ENCODE peak calls at places on chromosomes 1 and 21, in six cellular contexts. G, D, K, V, W and N are unnamed samples.
A peak's percentile ranks its signal among the peaks of the same experiment; 100 is the strongest.

GRCh38 chr1:173206816-173207595 is at the start of gene TNFSF4:
- DNase-seq in W (no peak), V (no peak), G (peak; percentile 67), D (no peak), K (peak; percentile 43), N (no peak)

GRCh38 chr1:204780682-204781081 is 90.0 kb upstream of the NFASC start:
- DNase-seq in W (no peak), V (no peak), K (no peak), G (no peak), D (no peak), N (no peak)

GRCh38 chr1:44819257-44819593 is 10.9 kb downstream of the BTBD19 start:
- DNase-seq in G (no peak), V (no peak), K (no peak), D (no peak), W (peak; percentile 41), N (no peak)

GRCh38 chr1:199780948-199781347 is 246.6 kb upstream of the NR5A2 start:
- DNase-seq in G (peak; percentile 18), D (no peak), W (peak; percentile 38), K (no peak), V (no peak), N (peak; percentile 18)

GRCh38 chr21:43609501-43610340 is 49.6 kb downstream of the HSF2BP start:
- DNase-seq in G (peak; percentile 91), V (no peak), W (peak; percentile 95), D (no peak), K (no peak), N (peak; percentile 83)

GRCh38 chr1:234602334-234603220 is 7.4 kb downstream of the IRF2BP2 start:
- DNase-seq in K (no peak), V (no peak), G (peak; percentile 95), D (peak; percentile 81), W (peak; percentile 93), N (peak; percentile 83)

GRCh38 chr1:246492611-246493245 is 14.4 kb downstream of the SMYD3 start:
- DNase-seq in G (peak; percentile 86), D (peak; percentile 65), K (no peak), V (peak; percentile 76), W (peak; percentile 78), N (peak; percentile 63)

GRCh38 chr21:33948096-33948950 is 32.7 kb upstream of the ATP5PO start:
- DNase-seq in V (peak; percentile 66), D (peak; percentile 53), K (peak; percentile 77), G (peak; percentile 18), W (peak; percentile 75), N (no peak)

GRCh38 chr1:41795205-41795762 is 123.4 kb downstream of the HIVEP3 start:
- DNase-seq in K (no peak), V (no peak), W (peak; percentile 74), D (no peak), G (peak; percentile 70), N (peak; percentile 29)

GRCh38 chr1:228465134-228465533 is 22.0 kb upstream of the RNF187 start:
- DNase-seq in K (no peak), G (no peak), V (no peak), W (no peak), D (no peak), N (no peak)

GRCh38 chr1:84069236-84069845 is 70.4 kb upstream of the TTLL7 start:
- DNase-seq in V (no peak), G (no peak), D (no peak), W (no peak), K (no peak), N (no peak)

GRCh38 chr1:158564608-158565007 is 5.8 kb downstream of the OR6P1 start:
- DNase-seq in D (no peak), W (no peak), G (no peak), K (no peak), V (no peak), N (no peak)

GRCh38 chr21:29849735-29850176 is 90.0 kb downstream of the GRIK1 start:
- DNase-seq in D (peak; percentile 5), V (peak; percentile 37), G (peak; percentile 73), W (peak; percentile 68), K (no peak), N (peak; percentile 44)

GRCh38 chr1:47412437-47412836 is 3.6 kb upstream of the FOXE3 start:
- DNase-seq in V (no peak), K (no peak), D (no peak), W (no peak), G (no peak), N (no peak)

GRCh38 chr1:88462481-88463261 is 221.4 kb upstream of the PKN2 start:
- DNase-seq in K (peak; percentile 66), V (peak; percentile 70), W (peak; percentile 46), D (no peak), G (peak; percentile 22), N (no peak)
- TF ChIP-seq CTCF in K (no peak), V (peak; percentile 27), W (no peak), D (no peak), G (no peak), N (no peak)

DNA sequence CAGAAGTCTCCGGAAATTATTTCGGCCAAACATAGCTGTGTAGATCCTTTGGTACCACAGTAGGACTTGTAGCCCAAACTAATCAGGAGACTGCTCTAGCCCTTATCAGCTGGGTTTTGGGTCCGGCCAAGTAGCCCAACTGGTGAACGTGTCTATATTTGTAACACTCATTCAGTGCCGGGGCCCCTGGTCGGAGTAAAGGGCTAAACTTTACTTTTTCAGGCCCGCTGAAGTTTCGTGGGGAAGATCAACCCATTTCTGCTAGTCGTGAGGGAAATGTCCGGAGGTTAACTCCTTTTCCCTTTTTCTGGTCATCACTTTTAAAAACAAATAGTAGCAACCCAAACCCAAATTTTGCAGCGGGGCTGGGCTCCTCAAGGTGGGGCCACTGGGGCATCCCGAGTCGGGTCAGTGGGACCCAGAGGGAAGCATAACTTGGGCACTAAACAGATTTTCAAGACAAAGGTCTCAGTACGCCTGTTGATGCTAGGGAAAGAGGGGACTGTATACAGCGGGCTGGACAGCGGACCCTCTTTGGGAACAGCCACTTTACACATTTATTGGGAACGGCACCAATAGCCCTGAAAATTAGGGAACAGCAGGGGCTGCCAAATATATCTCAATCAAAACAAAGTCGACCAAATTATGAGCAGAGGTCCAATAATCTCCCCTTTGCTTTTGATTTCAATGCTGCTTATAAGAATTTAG is 1.8 kb downstream of the LHX9 start:
- DNase-seq in G (no peak), W (no peak), D (no peak), K (no peak), V (no peak), N (no peak)
- H3K4me3 ChIP-seq in G (no peak overlapping the region), W (no peak overlapping the region), D (no peak overlapping the region), K (no peak overlapping the region), V (no peak overlapping the region), N (no peak overlapping the region)

DNA sequence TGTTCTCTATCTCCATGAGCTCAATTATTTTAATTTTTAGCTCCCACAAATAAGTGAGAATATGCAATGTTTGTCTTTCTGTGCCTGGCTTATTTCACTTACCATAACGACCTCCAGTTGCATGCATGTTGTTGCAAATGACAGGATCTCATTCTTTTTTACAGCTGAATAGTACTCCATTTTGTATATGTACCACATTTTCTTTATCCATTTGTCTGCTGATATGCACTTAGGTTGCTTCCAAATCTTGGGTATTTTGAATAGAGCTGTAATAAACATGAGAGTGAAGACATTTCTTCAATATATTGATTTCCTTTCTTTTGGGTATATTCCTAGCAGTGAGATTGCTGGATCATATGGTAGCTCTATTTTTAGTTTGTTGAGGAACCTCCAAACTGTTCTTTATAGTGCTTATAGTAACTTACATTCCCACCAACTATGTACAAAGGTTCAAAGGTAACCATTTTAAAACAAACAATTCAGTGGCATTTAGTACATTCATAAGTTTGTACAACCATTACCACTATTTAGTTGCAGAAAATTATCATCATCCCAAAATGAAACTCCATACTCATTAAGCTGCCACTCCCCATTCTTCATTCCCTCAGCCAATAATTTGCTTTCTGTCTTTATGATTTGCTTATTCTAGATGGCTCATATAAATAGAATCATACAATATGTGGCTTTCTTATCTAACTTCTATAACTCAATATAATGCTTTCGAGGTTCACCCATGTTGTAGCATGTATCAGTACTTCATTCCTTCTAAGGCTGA is 255.9 kb upstream of the NFIA start:
- DNase-seq in D (no peak), W (no peak), V (no peak), K (no peak), G (no peak), N (no peak)
- TF ChIP-seq CTCF in D (no peak), W (no peak), V (no peak), K (no peak), G (no peak), N (no peak)

GRCh38 chr1:179575497-179576314 is at the start of gene NPHS2:
- DNase-seq in K (no peak), G (no peak), V (no peak), W (no peak), D (no peak), N (no peak)

DNA sequence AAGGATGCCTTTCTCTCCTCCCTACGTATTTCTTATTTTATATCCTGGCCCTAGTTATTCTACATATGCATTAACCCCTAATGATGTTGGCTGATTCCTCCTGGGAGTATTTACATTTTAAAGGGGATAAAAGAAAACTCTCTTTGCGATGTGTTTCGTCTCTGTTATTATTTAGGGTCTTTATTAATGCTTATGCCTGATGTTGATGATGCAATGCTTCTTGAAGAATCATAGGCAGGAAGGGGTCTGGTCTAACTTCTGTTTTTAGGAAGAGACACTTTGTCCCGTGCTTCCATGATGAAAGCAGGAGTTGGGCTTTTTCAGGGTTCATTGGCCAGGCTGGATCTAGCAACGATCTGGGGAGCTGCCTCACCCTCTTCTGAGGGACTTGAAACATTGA is 761 bp upstream of the NPHS2 start:
- DNase-seq in V (no peak), K (no peak), G (no peak), W (no peak), D (no peak), N (no peak)
- H3K4me3 ChIP-seq in V (no peak overlapping the region), K (no peak overlapping the region), G (no peak overlapping the region), W (no peak overlapping the region), D (no peak overlapping the region), N (no peak overlapping the region)

GRCh38 chr1:118303534-118303933 is 118.5 kb upstream of the SPAG17 start:
- DNase-seq in W (no peak), D (no peak), V (no peak), K (no peak), G (no peak), N (no peak)

GRCh38 chr1:118300808-118301207 is 115.8 kb upstream of the SPAG17 start:
- DNase-seq in K (no peak), V (no peak), D (no peak), W (no peak), G (no peak), N (no peak)

GRCh38 chr1:118302145-118302544 is 117.1 kb upstream of the SPAG17 start:
- DNase-seq in K (no peak), W (no peak), D (no peak), G (no peak), V (no peak), N (no peak)

DNA sequence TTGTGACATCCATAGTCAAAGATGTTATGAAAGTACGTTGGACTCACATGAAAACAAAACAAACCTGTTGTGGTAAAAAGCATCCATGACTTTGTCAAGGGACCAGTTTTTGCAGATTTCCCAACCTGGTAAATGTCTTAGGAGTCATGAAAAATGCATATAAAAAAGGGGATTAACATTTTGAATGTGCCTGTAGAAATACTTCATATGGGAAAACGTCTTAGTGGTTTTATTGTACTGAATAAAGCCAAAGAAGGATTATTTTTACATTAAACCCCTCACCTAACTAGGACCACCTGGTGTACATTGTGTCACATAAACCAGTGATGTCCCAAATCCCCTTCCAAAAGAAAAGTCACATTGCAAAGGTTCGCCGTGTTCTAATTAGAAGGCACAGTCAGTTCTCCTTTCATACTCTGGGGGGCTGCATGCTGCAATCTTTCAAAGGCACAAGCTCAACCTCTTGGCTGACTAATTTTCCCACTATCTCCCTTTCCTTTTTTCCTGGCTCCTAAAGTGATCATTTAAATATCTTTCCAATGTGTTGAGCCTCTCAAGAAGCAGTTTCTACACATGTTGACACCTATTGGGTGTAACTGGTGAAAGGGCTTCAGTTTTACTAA is 119.8 kb upstream of the SPAG17 start:
- DNase-seq in W (peak; percentile 30), V (no peak), D (no peak), K (no peak), G (no peak), N (peak; percentile 6)
- TF ChIP-seq CTCF in W (peak; percentile 57), V (peak; percentile 13), D (no peak), K (peak; percentile 32), G (peak; percentile 37), N (peak; percentile 74)